ENCODE peak calls at places on chromosomes 16 and 17, in seven cellular contexts. One of them, this sample, is unnamed.

GRCh38 chr17:1779571-1780074 is 17.8 kb downstream of the SERPINF1 start:
- DNase-seq in PC-9: peak; percentile 51
- DNase-seq in left lung: peak; percentile 77
- DNase-seq in transverse colon: peak; percentile 73
- DNase-seq in cardiac muscle cell: no peak
- DNase-seq in neural progenitor cell: no peak
- DNase-seq in CD4-positive, alpha-beta T cell: no peak
- DNase-seq in this sample: peak; percentile 90

GRCh38 chr17:17702370-17702769 is 21.1 kb downstream of the RAI1 start:
- DNase-seq in PC-9: no peak
- DNase-seq in left lung: no peak
- DNase-seq in transverse colon: no peak
- DNase-seq in cardiac muscle cell: no peak
- DNase-seq in neural progenitor cell: no peak
- DNase-seq in CD4-positive, alpha-beta T cell: no peak
- DNase-seq in this sample: no peak

GRCh38 chr17:27106347-27106981 is 187.4 kb upstream of the WSB1 start:
- DNase-seq in PC-9: no peak
- DNase-seq in left lung: no peak
- DNase-seq in transverse colon: no peak
- DNase-seq in cardiac muscle cell: no peak
- DNase-seq in neural progenitor cell: no peak
- DNase-seq in CD4-positive, alpha-beta T cell: no peak
- DNase-seq in this sample: no peak

GRCh38 chr16:82835487-82836160 is 208.9 kb downstream of the CDH13 start:
- DNase-seq in PC-9: no peak
- DNase-seq in left lung: no peak
- DNase-seq in transverse colon: no peak
- DNase-seq in cardiac muscle cell: no peak
- DNase-seq in neural progenitor cell: no peak
- DNase-seq in CD4-positive, alpha-beta T cell: no peak
- DNase-seq in this sample: no peak

GRCh38 chr16:84839054-84839453 is 19.3 kb downstream of the CRISPLD2 start:
- DNase-seq in PC-9: no peak
- DNase-seq in left lung: no peak
- DNase-seq in transverse colon: no peak
- DNase-seq in cardiac muscle cell: no peak
- DNase-seq in neural progenitor cell: no peak
- DNase-seq in CD4-positive, alpha-beta T cell: no peak
- DNase-seq in this sample: no peak

GRCh38 chr17:80122026-80122575 is 20.7 kb downstream of the GAA start:
- DNase-seq in PC-9: no peak
- DNase-seq in left lung: no peak
- DNase-seq in transverse colon: no peak
- DNase-seq in cardiac muscle cell: no peak
- DNase-seq in neural progenitor cell: no peak
- DNase-seq in CD4-positive, alpha-beta T cell: no peak
- DNase-seq in this sample: no peak

GRCh38 chr16:22805326-22805725 is 8.6 kb upstream of the HS3ST2 start:
- DNase-seq in PC-9: no peak
- DNase-seq in left lung: no peak
- DNase-seq in transverse colon: no peak
- DNase-seq in cardiac muscle cell: no peak
- DNase-seq in neural progenitor cell: no peak
- DNase-seq in CD4-positive, alpha-beta T cell: no peak
- DNase-seq in this sample: no peak

GRCh38 chr16:28531777-28532744 is 6.7 kb downstream of the NUPR1 start:
- DNase-seq in PC-9: peak; percentile 76
- DNase-seq in left lung: peak; percentile 87
- DNase-seq in transverse colon: peak; percentile 86
- DNase-seq in cardiac muscle cell: peak; percentile 56
- DNase-seq in neural progenitor cell: peak; percentile 86
- DNase-seq in CD4-positive, alpha-beta T cell: no peak
- DNase-seq in this sample: no peak

GRCh38 chr16:58670177-58670576 is 14.4 kb downstream of the SLC38A7 start:
- DNase-seq in PC-9: no peak
- DNase-seq in left lung: no peak
- DNase-seq in transverse colon: no peak
- DNase-seq in cardiac muscle cell: no peak
- DNase-seq in neural progenitor cell: no peak
- DNase-seq in CD4-positive, alpha-beta T cell: no peak
- DNase-seq in this sample: no peak

GRCh38 chr17:61574542-61575351 is 16.3 kb downstream of the NACA2 start:
- DNase-seq in PC-9: peak; percentile 50
- DNase-seq in left lung: no peak
- DNase-seq in transverse colon: no peak
- DNase-seq in cardiac muscle cell: peak; percentile 54
- DNase-seq in neural progenitor cell: peak; percentile 66
- DNase-seq in CD4-positive, alpha-beta T cell: no peak
- DNase-seq in this sample: no peak

GRCh38 chr17:83203472-83204221 is 124.2 kb downstream of the METRNL start:
- DNase-seq in PC-9: no peak
- DNase-seq in left lung: peak; percentile 40
- DNase-seq in transverse colon: peak; percentile 8
- DNase-seq in cardiac muscle cell: no peak
- DNase-seq in neural progenitor cell: no peak
- DNase-seq in CD4-positive, alpha-beta T cell: no peak
- DNase-seq in this sample: no peak

GRCh38 chr16:26118575-26118974 is 426.8 kb downstream of the HS3ST4 start:
- DNase-seq in PC-9: no peak
- DNase-seq in left lung: no peak
- DNase-seq in transverse colon: no peak
- DNase-seq in cardiac muscle cell: peak; percentile 14
- DNase-seq in neural progenitor cell: peak; percentile 49
- DNase-seq in CD4-positive, alpha-beta T cell: no peak
- DNase-seq in this sample: no peak

GRCh38 chr17:19750835-19751234 is 2.7 kb upstream of the ALDH3A1 start:
- DNase-seq in PC-9: peak; percentile 48
- DNase-seq in left lung: no peak
- DNase-seq in transverse colon: no peak
- DNase-seq in cardiac muscle cell: no peak
- DNase-seq in neural progenitor cell: no peak
- DNase-seq in CD4-positive, alpha-beta T cell: no peak
- DNase-seq in this sample: no peak

GRCh38 chr17:59496178-59496577 is 69.2 kb upstream of the DHX40 start:
- DNase-seq in PC-9: no peak
- DNase-seq in left lung: no peak
- DNase-seq in transverse colon: no peak
- DNase-seq in cardiac muscle cell: no peak
- DNase-seq in neural progenitor cell: no peak
- DNase-seq in CD4-positive, alpha-beta T cell: no peak
- DNase-seq in this sample: no peak

GRCh38 chr17:238071-238963 is 56.9 kb upstream of the DOC2B start:
- DNase-seq in PC-9: no peak
- DNase-seq in left lung: peak; percentile 8
- DNase-seq in transverse colon: peak; percentile 6
- DNase-seq in cardiac muscle cell: no peak
- DNase-seq in neural progenitor cell: no peak
- DNase-seq in CD4-positive, alpha-beta T cell: no peak
- DNase-seq in this sample: no peak

GRCh38 chr16:3065069-3065741 is at the start of gene IL32:
- DNase-seq in PC-9: no peak
- DNase-seq in left lung: peak; percentile 83
- DNase-seq in transverse colon: peak; percentile 89
- DNase-seq in cardiac muscle cell: no peak
- DNase-seq in neural progenitor cell: no peak
- DNase-seq in CD4-positive, alpha-beta T cell: peak; percentile 74
- DNase-seq in this sample: peak; percentile 36

GRCh38 chr16:89386337-89386736 is 104.0 kb downstream of the ANKRD11 start:
- DNase-seq in PC-9: no peak
- DNase-seq in left lung: no peak
- DNase-seq in transverse colon: no peak
- DNase-seq in cardiac muscle cell: no peak
- DNase-seq in neural progenitor cell: no peak
- DNase-seq in CD4-positive, alpha-beta T cell: no peak
- DNase-seq in this sample: no peak

GRCh38 chr16:89385712-89386111 is 104.6 kb downstream of the ANKRD11 start:
- DNase-seq in PC-9: no peak
- DNase-seq in left lung: no peak
- DNase-seq in transverse colon: no peak
- DNase-seq in cardiac muscle cell: no peak
- DNase-seq in neural progenitor cell: no peak
- DNase-seq in CD4-positive, alpha-beta T cell: no peak
- DNase-seq in this sample: no peak

GRCh38 chr16:89383095-89384003 is 107.0 kb downstream of the ANKRD11 start:
- DNase-seq in PC-9: peak; percentile 82
- DNase-seq in left lung: peak; percentile 53
- DNase-seq in transverse colon: peak; percentile 74
- DNase-seq in cardiac muscle cell: peak; percentile 81
- DNase-seq in neural progenitor cell: peak; percentile 48
- DNase-seq in CD4-positive, alpha-beta T cell: peak; percentile 13
- DNase-seq in this sample: no peak

GRCh38 chr16:89381788-89382187 is 108.6 kb downstream of the ANKRD11 start:
- DNase-seq in PC-9: no peak
- DNase-seq in left lung: no peak
- DNase-seq in transverse colon: no peak
- DNase-seq in cardiac muscle cell: no peak
- DNase-seq in neural progenitor cell: no peak
- DNase-seq in CD4-positive, alpha-beta T cell: no peak
- DNase-seq in this sample: no peak

GRCh38 chr16:89384282-89384681 is 106.1 kb downstream of the ANKRD11 start:
- DNase-seq in PC-9: no peak
- DNase-seq in left lung: no peak
- DNase-seq in transverse colon: no peak
- DNase-seq in cardiac muscle cell: no peak
- DNase-seq in neural progenitor cell: no peak
- DNase-seq in CD4-positive, alpha-beta T cell: no peak
- DNase-seq in this sample: no peak
- H3K27ac ChIP-seq in PC-9: no peak overlapping the region
- H3K27ac ChIP-seq in left lung: no peak overlapping the region
- H3K27ac ChIP-seq in transverse colon: peak overlapping the region; percentile 74
- H3K27ac ChIP-seq in cardiac muscle cell: no peak overlapping the region
- H3K27ac ChIP-seq in neural progenitor cell: no peak overlapping the region
- H3K27ac ChIP-seq in CD4-positive, alpha-beta T cell: no peak overlapping the region
- H3K27ac ChIP-seq in this sample: no peak overlapping the region

GRCh38 chr16:73172621-73173312 is 124.8 kb upstream of the ZFHX3 start:
- DNase-seq in PC-9: peak; percentile 23
- DNase-seq in left lung: peak; percentile 74
- DNase-seq in transverse colon: peak; percentile 86
- DNase-seq in cardiac muscle cell: peak; percentile 30
- DNase-seq in neural progenitor cell: peak; percentile 52
- DNase-seq in CD4-positive, alpha-beta T cell: no peak
- DNase-seq in this sample: peak; percentile 67
- TF ChIP-seq CTCF in PC-9: peak; percentile 54
- TF ChIP-seq CTCF in left lung: peak; percentile 14
- TF ChIP-seq CTCF in transverse colon: peak; percentile 28
- TF ChIP-seq CTCF in cardiac muscle cell: peak; percentile 50
- TF ChIP-seq CTCF in neural progenitor cell: peak; percentile 21
- TF ChIP-seq CTCF in CD4-positive, alpha-beta T cell: no peak
- TF ChIP-seq CTCF in this sample: peak; percentile 56

GRCh38 chr17:57423541-57423940 is 167.2 kb downstream of the MSI2 start:
- DNase-seq in PC-9: no peak
- DNase-seq in left lung: no peak
- DNase-seq in transverse colon: no peak
- DNase-seq in cardiac muscle cell: no peak
- DNase-seq in neural progenitor cell: no peak
- DNase-seq in CD4-positive, alpha-beta T cell: no peak
- DNase-seq in this sample: no peak

GRCh38 chr17:57422574-57423164 is 166.3 kb downstream of the MSI2 start:
- DNase-seq in PC-9: no peak
- DNase-seq in left lung: no peak
- DNase-seq in transverse colon: no peak
- DNase-seq in cardiac muscle cell: no peak
- DNase-seq in neural progenitor cell: no peak
- DNase-seq in CD4-positive, alpha-beta T cell: no peak
- DNase-seq in this sample: no peak

GRCh38 chr17:57424273-57424672 is 167.9 kb downstream of the MSI2 start:
- DNase-seq in PC-9: no peak
- DNase-seq in left lung: no peak
- DNase-seq in transverse colon: no peak
- DNase-seq in cardiac muscle cell: no peak
- DNase-seq in neural progenitor cell: no peak
- DNase-seq in CD4-positive, alpha-beta T cell: no peak
- DNase-seq in this sample: no peak

GRCh38 chr17:57425903-57426574 is 169.7 kb downstream of the MSI2 start:
- DNase-seq in PC-9: no peak
- DNase-seq in left lung: no peak
- DNase-seq in transverse colon: no peak
- DNase-seq in cardiac muscle cell: no peak
- DNase-seq in neural progenitor cell: peak; percentile 29
- DNase-seq in CD4-positive, alpha-beta T cell: no peak
- DNase-seq in this sample: no peak

DNA sequence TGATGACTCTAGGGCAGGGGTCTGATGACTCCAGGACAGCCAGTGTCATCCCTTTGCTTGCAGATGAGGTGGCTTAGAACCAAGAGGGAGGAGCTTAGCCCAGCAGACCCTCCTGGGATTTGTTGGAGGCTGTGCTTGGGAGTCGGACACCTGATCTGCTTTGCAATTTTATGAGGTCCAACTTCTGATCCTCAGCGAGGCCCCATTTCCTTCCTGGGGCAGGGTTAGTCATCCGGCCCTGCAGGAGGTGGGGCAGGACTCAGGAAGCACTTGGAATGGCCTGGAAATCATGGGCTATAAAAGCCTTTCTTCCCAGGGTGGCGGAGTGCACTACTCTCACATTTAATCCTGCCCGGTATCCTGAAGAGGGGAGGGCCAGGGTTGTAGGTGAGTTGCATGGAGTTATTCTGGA is 168.5 kb downstream of the MSI2 start:
- DNase-seq in PC-9: no peak
- DNase-seq in left lung: no peak
- DNase-seq in transverse colon: peak; percentile 81
- DNase-seq in cardiac muscle cell: no peak
- DNase-seq in neural progenitor cell: no peak
- DNase-seq in CD4-positive, alpha-beta T cell: no peak
- DNase-seq in this sample: no peak
- H3K27ac ChIP-seq in PC-9: no peak overlapping the region
- H3K27ac ChIP-seq in left lung: no peak overlapping the region
- H3K27ac ChIP-seq in transverse colon: peak overlapping the region; percentile 76
- H3K27ac ChIP-seq in cardiac muscle cell: no peak overlapping the region
- H3K27ac ChIP-seq in neural progenitor cell: no peak overlapping the region
- H3K27ac ChIP-seq in CD4-positive, alpha-beta T cell: no peak overlapping the region
- H3K27ac ChIP-seq in this sample: no peak overlapping the region

GRCh38 chr16:55369151-55369550 is 45.1 kb downstream of the IRX6 start:
- DNase-seq in PC-9: no peak
- DNase-seq in left lung: no peak
- DNase-seq in transverse colon: no peak
- DNase-seq in cardiac muscle cell: no peak
- DNase-seq in neural progenitor cell: no peak
- DNase-seq in CD4-positive, alpha-beta T cell: no peak
- DNase-seq in this sample: no peak

GRCh38 chr16:55372792-55373488 is 48.9 kb downstream of the IRX6 start:
- DNase-seq in PC-9: no peak
- DNase-seq in left lung: no peak
- DNase-seq in transverse colon: no peak
- DNase-seq in cardiac muscle cell: no peak
- DNase-seq in neural progenitor cell: no peak
- DNase-seq in CD4-positive, alpha-beta T cell: no peak
- DNase-seq in this sample: no peak

GRCh38 chr16:55373489-55373832 is 49.5 kb downstream of the IRX6 start:
- DNase-seq in PC-9: no peak
- DNase-seq in left lung: no peak
- DNase-seq in transverse colon: no peak
- DNase-seq in cardiac muscle cell: no peak
- DNase-seq in neural progenitor cell: no peak
- DNase-seq in CD4-positive, alpha-beta T cell: no peak
- DNase-seq in this sample: no peak

GRCh38 chr16:55368205-55368604 is 44.2 kb downstream of the IRX6 start:
- DNase-seq in PC-9: no peak
- DNase-seq in left lung: no peak
- DNase-seq in transverse colon: no peak
- DNase-seq in cardiac muscle cell: no peak
- DNase-seq in neural progenitor cell: no peak
- DNase-seq in CD4-positive, alpha-beta T cell: no peak
- DNase-seq in this sample: no peak

GRCh38 chr16:55370762-55371482 is 46.9 kb downstream of the IRX6 start:
- DNase-seq in PC-9: no peak
- DNase-seq in left lung: peak; percentile 51
- DNase-seq in transverse colon: peak; percentile 15
- DNase-seq in cardiac muscle cell: peak; percentile 78
- DNase-seq in neural progenitor cell: peak; percentile 93
- DNase-seq in CD4-positive, alpha-beta T cell: no peak
- DNase-seq in this sample: no peak
- TF ChIP-seq CTCF in PC-9: no peak
- TF ChIP-seq CTCF in left lung: peak; percentile 16
- TF ChIP-seq CTCF in transverse colon: peak; percentile 13
- TF ChIP-seq CTCF in cardiac muscle cell: peak; percentile 38
- TF ChIP-seq CTCF in neural progenitor cell: peak; percentile 71
- TF ChIP-seq CTCF in CD4-positive, alpha-beta T cell: no peak
- TF ChIP-seq CTCF in this sample: peak; percentile 25